ENCODE peak calls at places on chromosome 13, in ten cellular contexts. K, N, J, P, Z, G, W, H, R and L are unnamed samples.

GRCh38 chr13:109885235-109885634 is 98.9 kb upstream of the IRS2 start:
- DNase-seq in K (no peak), N (no peak), Z (no peak), H (no peak), W (no peak), G (no peak), J (no peak), R (no peak), P (no peak), L (no peak)

GRCh38 chr13:40087021-40088002 is 431.9 kb downstream of the COG6 start:
- DNase-seq in G (no peak), Z (no peak), K (no peak), P (no peak), N (no peak), H (no peak), R (no peak), J (no peak), W (peak), L (no peak)

GRCh38 chr13:51811046-51811445 is 7.1 kb upstream of the DHRS12 start:
- DNase-seq in P (no peak), J (no peak), R (no peak), K (no peak), W (no peak), H (no peak), N (no peak), Z (no peak), G (no peak), L (no peak)

GRCh38 chr13:50511877-50512332 is 331.6 kb downstream of the DLEU7 start:
- DNase-seq in J (no peak), H (no peak), N (no peak), W (no peak), G (no peak), K (no peak), P (no peak), Z (no peak), R (no peak), L (peak)

GRCh38 chr13:70795484-70795883 is 687.2 kb upstream of the KLHL1 start:
- DNase-seq in K (no peak), N (no peak), H (no peak), W (no peak), Z (peak), R (no peak), P (no peak), G (no peak), J (no peak), L (no peak)

GRCh38 chr13:112688560-112689497 is 1.0 kb upstream of the ATP11A start:
- DNase-seq in R (peak), N (no peak), Z (peak), K (no peak), W (peak), G (peak), J (peak), P (no peak), H (peak), L (no peak)

GRCh38 chr13:31638577-31638976 is 100.7 kb upstream of the RXFP2 start:
- DNase-seq in G (no peak), H (peak), Z (peak), J (no peak), R (no peak), N (no peak), K (peak), P (no peak), W (no peak), L (no peak)

GRCh38 chr13:49711218-49711863 is 20.1 kb upstream of the EBPL start:
- DNase-seq in Z (peak), P (no peak), H (peak), W (no peak), K (peak), R (no peak), G (no peak), N (no peak), J (no peak), L (no peak)

GRCh38 chr13:71374471-71375041 is 492.4 kb downstream of the DACH1 start:
- DNase-seq in R (no peak), J (no peak), G (no peak), H (no peak), K (no peak), P (no peak), N (no peak), W (no peak), Z (no peak), L (no peak)

GRCh38 chr13:51246411-51247298 is 24.5 kb downstream of the FAM124A start:
- DNase-seq in N (no peak), Z (no peak), H (no peak), K (no peak), P (no peak), R (no peak), W (peak), J (peak), G (no peak), L (no peak)

GRCh38 chr13:43304945-43305344 is 281.6 kb downstream of the DNAJC15 start:
- DNase-seq in H (no peak), W (peak), J (no peak), N (no peak), G (no peak), K (no peak), R (no peak), Z (no peak), P (no peak), L (no peak)

GRCh38 chr13:99992376-99992775 is 10.8 kb downstream of the ZIC2 start:
- DNase-seq in P (no peak), R (no peak), G (no peak), N (no peak), Z (no peak), H (peak), W (no peak), J (no peak), K (peak), L (no peak)

GRCh38 chr13:74027161-74027779 is 106.9 kb downstream of the KLF12 start:
- DNase-seq in R (no peak), N (no peak), G (no peak), H (no peak), Z (no peak), K (no peak), W (no peak), P (no peak), J (no peak), L (peak)
- H3K4me3 ChIP-seq in R (no peak), N (no peak), G (peak), H (no peak), Z (no peak), K (no peak), W (peak), P (no peak), J (no peak), L (peak)

DNA sequence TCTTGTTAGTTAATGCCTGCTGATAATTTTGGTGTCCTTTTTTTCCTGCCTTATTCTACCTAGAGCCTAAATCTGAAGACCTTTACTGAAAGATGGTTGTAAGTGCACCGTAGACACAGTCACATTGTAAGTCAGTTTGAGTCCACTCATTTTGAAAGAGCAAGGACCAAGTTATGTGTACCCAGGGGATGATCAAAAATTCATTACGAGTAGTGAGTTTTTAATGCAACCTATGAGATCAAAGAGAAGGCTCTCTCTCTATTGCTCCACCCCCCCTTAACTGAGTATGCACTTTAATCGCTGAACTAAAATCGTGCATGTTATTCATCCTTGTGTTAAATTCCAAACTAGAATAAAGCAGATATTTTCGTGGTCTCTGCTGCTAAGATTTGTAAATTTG is 1.8 kb downstream of the RAP2A start:
- DNase-seq in W (no peak), H (peak), J (no peak), Z (peak), R (no peak), P (no peak), G (no peak), K (no peak), N (no peak), L (no peak)
- H3K4me3 ChIP-seq in W (peak), H (peak), J (peak), Z (peak), R (peak), P (peak), G (no peak), K (peak), N (no peak), L (no peak)

GRCh38 chr13:98155475-98156111 is 12.7 kb downstream of the FARP1 start:
- DNase-seq in G (no peak), H (peak), J (no peak), W (no peak), N (no peak), K (peak), R (no peak), Z (peak), P (no peak), L (no peak)

GRCh38 chr13:98157188-98157587 is 14.3 kb downstream of the FARP1 start:
- DNase-seq in G (no peak), P (no peak), J (no peak), K (no peak), Z (no peak), N (no peak), R (no peak), W (peak), H (no peak), L (no peak)

GRCh38 chr13:98158172-98158907 is 15.4 kb downstream of the FARP1 start:
- DNase-seq in G (no peak), H (no peak), N (no peak), P (no peak), K (no peak), J (no peak), W (no peak), R (no peak), Z (no peak), L (no peak)

GRCh38 chr13:98156259-98156658 is 13.4 kb downstream of the FARP1 start:
- DNase-seq in W (no peak), H (no peak), J (no peak), G (no peak), P (no peak), R (no peak), K (no peak), N (no peak), Z (no peak), L (no peak)

DNA sequence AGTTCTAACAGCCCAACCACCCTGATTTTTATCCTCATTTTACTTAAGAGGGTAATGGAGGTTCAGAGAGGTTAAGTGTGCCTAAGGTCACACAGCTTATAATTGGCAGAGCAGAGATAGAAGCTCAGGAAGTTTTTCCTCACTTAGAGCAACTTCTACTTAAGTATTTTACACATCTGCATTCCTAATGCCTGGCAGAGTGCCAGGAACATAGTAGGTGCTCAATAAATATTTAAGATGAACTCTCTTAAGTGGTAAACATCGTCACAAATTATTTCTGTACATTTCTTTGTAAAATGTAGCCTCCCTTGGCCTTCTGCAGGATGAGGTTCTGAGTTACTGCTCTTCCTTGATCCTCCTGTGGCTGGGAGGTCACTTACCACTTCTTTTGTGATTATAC is 14.7 kb downstream of the FARP1 start:
- DNase-seq in N (no peak), Z (no peak), R (no peak), G (no peak), P (no peak), W (no peak), J (no peak), K (no peak), H (no peak), L (no peak)
- H3K4me3 ChIP-seq in N (no peak), Z (no peak), R (no peak), G (no peak), P (no peak), W (no peak), J (no peak), K (no peak), H (no peak), L (no peak)

DNA sequence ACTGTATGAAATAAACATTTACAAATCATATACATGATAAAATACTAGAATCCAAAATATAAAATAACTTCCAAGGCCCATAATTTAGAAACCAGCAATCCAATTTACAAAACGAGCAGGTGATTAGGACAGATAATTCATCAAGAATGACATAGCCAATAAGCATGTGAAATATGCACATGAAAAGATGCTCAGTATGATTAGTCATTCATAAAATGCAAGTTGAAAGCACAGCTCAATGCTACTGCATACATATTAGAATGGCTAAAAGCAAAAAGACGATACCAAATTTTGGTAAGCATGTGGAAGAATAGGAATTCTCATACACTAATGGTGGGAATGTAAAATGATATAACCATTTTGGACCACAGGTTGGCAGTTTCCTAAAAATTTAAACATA is 837.2 kb upstream of the MIR17HG start:
- DNase-seq in R (no peak), J (no peak), W (no peak), N (no peak), G (no peak), P (no peak), K (peak), H (no peak), Z (no peak), L (no peak)
- H3K4me3 ChIP-seq in R (no peak), J (no peak), W (no peak), N (no peak), G (no peak), P (no peak), K (no peak), H (no peak), Z (no peak), L (no peak)

DNA sequence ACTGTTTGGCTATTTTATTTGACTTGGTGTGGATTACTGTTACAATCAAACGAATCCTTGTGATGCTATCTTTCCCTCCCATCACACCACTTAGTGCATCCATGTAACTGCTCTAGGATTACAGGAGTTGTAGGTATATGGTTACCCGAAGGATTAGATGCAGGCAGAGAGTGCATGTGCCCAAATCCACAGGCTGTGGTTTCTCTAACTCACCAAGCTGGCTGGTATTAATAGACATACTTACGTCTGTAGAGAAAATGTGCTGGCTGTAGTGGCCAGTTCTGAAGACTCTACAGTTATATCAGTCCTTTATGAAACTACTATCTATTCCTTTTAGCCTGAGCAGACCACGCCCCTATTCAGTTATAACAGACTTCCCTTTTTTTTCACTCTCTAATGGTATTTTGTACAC is 1.1 kb upstream of the HMGB1 start:
- DNase-seq in K (peak), G (no peak), R (no peak), N (no peak), W (no peak), Z (no peak), H (peak), J (no peak), P (no peak), L (peak)
- H3K4me3 ChIP-seq in K (peak), G (no peak), R (no peak), N (no peak), W (peak), Z (no peak), H (no peak), J (no peak), P (no peak), L (peak)

DNA sequence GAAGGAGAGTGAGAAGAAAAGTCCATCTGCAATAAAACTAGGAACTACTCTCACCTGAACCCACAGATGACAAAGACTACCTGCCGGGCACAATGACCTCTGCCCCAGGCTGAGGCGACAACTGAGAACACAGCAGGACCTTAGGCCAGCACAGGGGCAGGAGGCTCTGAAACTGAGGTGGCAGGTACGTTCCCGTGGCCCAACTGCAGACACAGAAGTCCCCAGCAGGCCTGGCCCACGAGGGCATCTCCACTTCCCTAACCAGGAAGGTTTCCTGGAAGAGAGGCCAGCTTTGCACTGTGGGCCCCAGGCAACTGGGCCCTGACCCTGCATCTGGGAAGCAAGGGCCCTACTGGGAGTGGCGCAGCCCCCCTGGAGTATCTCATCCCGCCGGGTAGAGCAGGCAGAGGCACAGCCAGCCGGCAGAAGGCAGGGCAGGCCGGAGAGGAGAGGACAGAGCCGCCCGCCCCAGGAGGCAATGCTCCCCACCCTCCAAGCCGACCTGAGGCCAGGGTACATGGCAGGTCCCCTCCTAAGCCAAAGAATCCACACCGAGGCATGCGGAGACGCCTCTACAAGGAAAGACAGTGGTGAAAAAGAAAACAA is 32.7 kb downstream of the STK24 start:
- DNase-seq in H (no peak), N (no peak), J (no peak), G (no peak), R (no peak), K (no peak), Z (no peak), W (peak), P (no peak), L (no peak)
- H3K4me3 ChIP-seq in H (no peak), N (no peak), J (no peak), G (no peak), R (no peak), K (no peak), Z (no peak), W (no peak), P (no peak), L (no peak)

GRCh38 chr13:24638096-24638495 is 42.1 kb upstream of the ATP12A start:
- DNase-seq in J (no peak), H (no peak), G (no peak), P (no peak), N (no peak), Z (no peak), K (no peak), W (no peak), R (no peak), L (no peak)
- H3K4me3 ChIP-seq in J (no peak), H (no peak), G (no peak), P (no peak), N (no peak), Z (no peak), K (no peak), W (no peak), R (no peak), L (no peak)

DNA sequence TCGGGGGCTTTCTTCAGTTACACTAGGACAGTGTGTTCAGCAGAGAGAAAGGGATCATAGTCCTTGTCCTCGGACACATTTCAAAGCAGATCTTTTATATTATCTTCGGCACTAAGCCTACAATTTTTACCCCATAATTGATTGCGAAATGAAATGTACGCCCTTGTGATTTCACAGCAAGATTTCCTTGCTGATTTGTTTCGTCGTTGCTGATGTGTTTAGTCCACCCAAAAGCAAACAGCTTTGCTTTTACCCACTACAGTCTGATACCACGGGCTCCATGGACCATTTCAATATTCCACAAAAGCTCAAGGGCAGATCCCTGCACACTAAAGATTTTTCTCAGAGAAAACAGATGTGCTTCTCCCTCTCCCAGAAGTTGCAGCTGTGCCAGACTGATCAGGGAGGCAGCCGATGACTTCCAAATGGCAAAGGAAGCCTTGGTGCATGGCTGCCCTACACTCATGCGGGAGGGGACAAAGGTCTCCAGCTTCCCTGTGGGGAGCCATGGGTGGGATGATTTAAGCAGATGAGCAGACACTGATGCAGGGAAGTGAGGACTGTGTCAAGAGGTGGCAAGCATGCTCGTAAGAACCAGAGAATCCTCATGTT is 81.2 kb downstream of the STK24 start:
- DNase-seq in R (no peak), H (no peak), K (no peak), W (peak), G (no peak), Z (peak), P (no peak), J (no peak), N (no peak), L (no peak)
- H3K4me3 ChIP-seq in R (no peak), H (no peak), K (no peak), W (no peak), G (no peak), Z (no peak), P (peak), J (no peak), N (no peak), L (no peak)

GRCh38 chr13:19861762-19862161 is 1.7 kb downstream of the ZMYM5 start:
- DNase-seq in G (no peak), J (no peak), H (no peak), N (no peak), W (no peak), R (no peak), K (no peak), P (no peak), Z (no peak), L (no peak)
- H3K4me3 ChIP-seq in G (peak), J (peak), H (peak), N (no peak), W (peak), R (peak), K (peak), P (peak), Z (peak), L (peak)

DNA sequence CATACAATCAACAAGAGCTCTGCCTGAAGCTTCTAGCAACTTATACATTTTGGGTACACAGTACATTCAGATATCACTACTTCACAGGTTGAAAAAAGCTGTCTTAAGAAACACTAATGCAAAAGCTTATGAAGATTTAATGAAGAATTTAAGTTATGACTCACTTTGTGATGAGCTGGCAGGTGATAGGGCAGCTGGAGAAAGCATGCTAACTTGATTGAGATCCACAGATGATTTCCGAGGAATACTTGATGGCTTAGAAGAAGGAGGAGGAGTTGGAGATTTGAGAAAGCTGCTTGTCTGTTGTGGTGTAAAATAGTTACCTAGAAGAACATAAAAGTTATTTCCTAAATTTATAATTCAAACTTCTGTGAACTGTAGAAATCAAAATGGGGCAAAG is 23.3 kb downstream of the EXOSC8 start:
- DNase-seq in J (no peak), K (peak), W (no peak), Z (peak), N (no peak), P (no peak), G (no peak), R (no peak), H (peak), L (no peak)
- H3K4me3 ChIP-seq in J (no peak), K (no peak), W (no peak), Z (no peak), N (no peak), P (no peak), G (no peak), R (no peak), H (no peak), L (no peak)